ENCODE peak calls at places on chromosomes 2 and 18, in five cellular contexts. U is naive thymus-derived CD8-positive, alpha-beta T cell; C is iPS-NIHi11; T is M059J; E is skeletal muscle cell. Q is an unnamed sample.

GRCh38 chr2:151262629-151263028 is 966 bp upstream of the RBM43 start:
- DNase-seq in U (no peak), C (peak), T (no peak), E (no peak), Q (no peak)

GRCh38 chr2:186379052-186379451 is 107.0 kb upstream of the ZC3H15 start:
- DNase-seq in U (no peak), C (no peak), T (no peak), E (no peak), Q (no peak)

GRCh38 chr2:188079176-188079575 is 212.5 kb upstream of the GULP1 start:
- DNase-seq in U (no peak), C (no peak), T (peak), E (peak), Q (no peak)

GRCh38 chr2:127355407-127356008 is 32.3 kb downstream of the MAP3K2 start:
- DNase-seq in U (no peak), C (peak), T (peak), E (no peak), Q (no peak)

GRCh38 chr2:70720124-70720523 is 47.9 kb downstream of the ADD2 start:
- DNase-seq in U (no peak), C (no peak), T (no peak), E (no peak), Q (no peak)

GRCh38 chr2:98508690-98509054 is 64.0 kb downstream of the INPP4A start:
- DNase-seq in U (peak), C (no peak), T (no peak), E (peak), Q (no peak)

GRCh38 chr2:151907933-151908882 is 80.0 kb upstream of the ARL5A start:
- DNase-seq in U (no peak), C (no peak), T (peak), E (no peak), Q (no peak)

GRCh38 chr2:211468881-211469280 is 912.5 kb downstream of the CPS1 start:
- DNase-seq in U (no peak), C (peak), T (no peak), E (no peak), Q (no peak)

GRCh38 chr2:231707625-231708049 is 688 bp upstream of the PTMA start:
- DNase-seq in U (no peak), C (no peak), T (peak), E (no peak), Q (no peak)

GRCh38 chr2:12824304-12824761 is 107.6 kb downstream of the TRIB2 start:
- DNase-seq in U (no peak), C (peak), T (no peak), E (no peak), Q (no peak)

GRCh38 chr2:178205853-178206516 is 11.7 kb downstream of the OSBPL6 start:
- DNase-seq in U (no peak), C (no peak), T (peak), E (peak), Q (no peak)

GRCh38 chr2:715847-716573 is 38.8 kb upstream of the TMEM18 start:
- DNase-seq in U (no peak), C (peak), T (no peak), E (no peak), Q (peak)

GRCh38 chr18:7898181-7898580 is 331.1 kb downstream of the PTPRM start:
- DNase-seq in U (no peak), C (no peak), T (no peak), E (no peak), Q (no peak)

GRCh38 chr18:6004683-6005082 is 109.4 kb upstream of the TMEM200C start:
- DNase-seq in U (no peak), C (no peak), T (no peak), E (no peak), Q (no peak)

GRCh38 chr2:86396304-86396785 is 44.8 kb upstream of the KDM3A start:
- DNase-seq in U (no peak), C (peak), T (peak), E (no peak), Q (peak)

GRCh38 chr2:27379840-27380625 is 501 bp downstream of the ZNF513 start:
- DNase-seq in U (peak), C (no peak), T (peak), E (no peak), Q (no peak)

GRCh38 chr18:61388010-61388409 is 54.8 kb downstream of the CDH20 start:
- DNase-seq in U (no peak), C (no peak), T (no peak), E (peak), Q (no peak)

GRCh38 chr2:4693266-4693665 is 989.9 kb downstream of the DCDC2C start:
- DNase-seq in U (no peak), C (no peak), T (no peak), E (no peak), Q (no peak)

GRCh38 chr2:189152476-189152875 is 27.1 kb downstream of the COL5A2 start:
- DNase-seq in U (no peak), C (no peak), T (no peak), E (no peak), Q (no peak)

GRCh38 chr2:170929686-170930050 is 615 bp downstream of the GORASP2 start:
- DNase-seq in U (no peak), C (peak), T (peak), E (no peak), Q (peak)

GRCh38 chr2:131366643-131367042 is 2.7 kb upstream of the RAB6D start:
- DNase-seq in U (no peak), C (no peak), T (no peak), E (no peak), Q (no peak)

Q was measured in HEK293T.